ENCODE peak calls at places on chromosomes 4 and X, in four cellular contexts. Y is upper lobe of left lung; O is epithelial cell of esophagus; J is naive thymus-derived CD4-positive, alpha-beta T cell. R is an unnamed sample.
A peak's percentile ranks its signal among the peaks of the same experiment; 100 is the strongest.

GRCh38 chrX:79452879-79453278 is 85.7 kb upstream of the ITM2A start:
- DNase-seq in Y (no peak), O (no peak), J (no peak), R (no peak)

GRCh38 chrX:12700745-12701144 is 90.5 kb upstream of the PRPS2 start:
- DNase-seq in Y (no peak), O (no peak), J (no peak), R (no peak)

GRCh38 chr4:8379771-8380170 is 60.8 kb downstream of the ACOX3 start:
- DNase-seq in Y (no peak), O (no peak), J (no peak), R (no peak)

GRCh38 chr4:164442167-164442566 is 311.8 kb upstream of the SMIM31 start:
- DNase-seq in Y (no peak), O (peak; percentile 76), J (no peak), R (no peak)

GRCh38 chrX:35104626-35105025 is 162.0 kb downstream of the FAM47B start:
- DNase-seq in Y (no peak), O (no peak), J (no peak), R (no peak)

GRCh38 chrX:66019974-66020373 is 19.9 kb downstream of the VSIG4 start:
- DNase-seq in Y (no peak), O (no peak), J (no peak), R (no peak)

GRCh38 chr4:124943145-124943889 is 230.8 kb upstream of the ANKRD50 start:
- DNase-seq in Y (no peak), O (peak; percentile 91), J (no peak), R (no peak)

GRCh38 chrX:3527166-3527565 is 180.7 kb upstream of the MXRA5 start:
- DNase-seq in Y (no peak), O (no peak), J (no peak), R (no peak)

GRCh38 chrX:45771560-45772340 is 571.1 kb upstream of the DIPK2B start:
- DNase-seq in Y (peak; percentile 50), O (peak; percentile 60), J (peak; percentile 53), R (peak; percentile 76)

GRCh38 chrX:39242187-39242586 is 440.9 kb downstream of the MID1IP1 start:
- DNase-seq in Y (peak; percentile 27), O (peak; percentile 38), J (no peak), R (peak; percentile 31)

GRCh38 chr4:75398501-75398900 is 115.7 kb downstream of the RCHY1 start:
- DNase-seq in Y (no peak), O (no peak), J (no peak), R (no peak)

GRCh38 chr4:16819652-16820051 is 78.8 kb downstream of the LDB2 start:
- DNase-seq in Y (no peak), O (no peak), J (no peak), R (no peak)

GRCh38 chr4:76373919-76374552 is 46.9 kb downstream of the CCDC158 start:
- DNase-seq in Y (peak; percentile 29), O (peak; percentile 47), J (no peak), R (no peak)

GRCh38 chrX:30957753-30958152 is 68.7 kb upstream of the TAB3 start:
- DNase-seq in Y (no peak), O (peak; percentile 78), J (no peak), R (no peak)

GRCh38 chrX:150308041-150308440 is 55.1 kb upstream of the MAMLD1 start:
- DNase-seq in Y (no peak), O (no peak), J (no peak), R (no peak)

GRCh38 chrX:134849390-134849789 is 141.4 kb upstream of the SMIM10 start:
- DNase-seq in Y (no peak), O (peak; percentile 31), J (no peak), R (no peak)

GRCh38 chrX:32673193-32673592 is 538.2 kb downstream of the DMD start:
- DNase-seq in Y (no peak), O (peak; percentile 16), J (no peak), R (peak; percentile 1)

GRCh38 chr4:145234086-145234694 is 53.8 kb upstream of the OTUD4 start:
- DNase-seq in Y (peak; percentile 51), O (peak; percentile 79), J (peak; percentile 40), R (peak; percentile 57)

DNA sequence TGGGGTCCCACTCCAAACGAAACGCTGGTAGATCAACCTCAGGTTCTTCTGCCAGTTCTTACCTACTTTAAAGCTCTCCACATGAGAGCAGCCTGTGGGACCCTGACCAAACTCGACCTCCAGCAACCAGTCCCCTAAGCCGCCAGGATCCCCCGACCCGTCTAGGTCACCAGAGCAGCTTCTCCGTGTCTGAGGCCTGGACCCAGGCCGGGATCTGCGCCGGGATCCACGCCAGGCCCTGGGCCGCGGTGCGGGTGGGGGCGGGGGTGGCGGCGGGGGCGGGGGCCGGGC is 1.4 kb downstream of the USP51 start:
- DNase-seq in Y (no peak), O (no peak), J (no peak), R (peak; percentile 7)
- H3K4me3 ChIP-seq in Y (no peak overlapping the region), O (peak overlapping the region; percentile 6), J (no peak overlapping the region), R (peak overlapping the region; percentile 54)

DNA sequence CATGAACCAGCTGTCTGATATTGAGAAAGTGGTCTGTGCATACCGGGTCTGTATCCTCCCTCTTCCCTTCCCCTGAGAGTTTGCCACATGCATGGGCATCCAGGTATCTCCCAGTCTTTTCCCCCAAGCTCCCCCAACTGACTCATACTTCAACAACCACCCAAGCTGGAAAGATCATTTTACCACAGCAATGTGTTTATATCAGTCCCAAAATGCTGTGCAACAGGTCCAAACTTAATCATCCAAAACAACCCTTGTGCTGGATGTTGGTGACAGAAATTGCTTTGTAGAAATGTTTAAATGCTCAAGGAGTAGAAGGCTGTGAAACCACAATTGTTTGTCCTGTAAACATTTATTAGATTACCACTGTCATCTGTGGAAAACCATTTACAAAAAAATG is 286.8 kb upstream of the KLF3 start:
- DNase-seq in Y (no peak), O (no peak), J (no peak), R (no peak)
- H3K4me3 ChIP-seq in Y (no peak overlapping the region), O (no peak overlapping the region), J (no peak overlapping the region), R (no peak overlapping the region)

DNA sequence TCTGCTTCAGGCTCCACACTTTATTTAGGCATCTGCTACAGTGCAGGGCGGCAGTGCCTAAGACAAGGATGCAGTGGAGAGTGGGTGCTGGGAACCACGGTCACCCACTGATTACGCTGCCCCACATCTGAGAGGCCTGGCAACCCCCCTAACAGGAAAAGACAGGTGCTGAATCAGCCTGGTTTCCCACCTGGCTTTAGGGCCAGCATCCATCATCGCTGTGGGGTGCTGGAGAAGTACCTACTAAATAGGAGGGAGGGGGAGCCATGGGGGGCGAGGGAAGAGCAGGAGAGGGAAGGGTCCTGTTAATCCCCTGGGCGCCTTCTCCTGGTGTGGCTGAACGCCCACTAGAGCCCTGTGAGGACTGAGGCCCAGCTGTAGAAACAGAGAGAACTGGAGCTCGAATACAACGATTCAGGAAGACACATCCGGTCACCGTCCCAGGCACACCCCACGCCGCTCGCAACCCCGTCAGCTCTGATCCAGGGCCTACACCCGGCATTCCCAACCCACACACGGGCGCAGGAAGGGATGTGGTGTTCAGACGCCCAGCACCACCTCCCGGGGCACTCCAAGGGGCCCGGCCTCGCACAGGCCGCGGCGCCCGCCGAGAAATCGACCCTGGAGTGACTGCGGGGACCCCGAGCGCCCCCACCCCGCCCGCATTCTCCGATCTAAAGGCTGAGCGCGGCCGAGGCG is 554 bp downstream of the DCTD start:
- DNase-seq in Y (peak; percentile 48), O (peak; percentile 62), J (no peak), R (peak; percentile 12)
- H3K4me3 ChIP-seq in Y (peak overlapping the region; percentile 64), O (peak overlapping the region; percentile 62), J (peak overlapping the region; percentile 63), R (peak overlapping the region; percentile 83)

GRCh38 chrX:109472939-109473713 is 8.8 kb downstream of the GUCY2F start:
- DNase-seq in Y (no peak), O (peak; percentile 66), J (no peak), R (peak; percentile 2)

DNA sequence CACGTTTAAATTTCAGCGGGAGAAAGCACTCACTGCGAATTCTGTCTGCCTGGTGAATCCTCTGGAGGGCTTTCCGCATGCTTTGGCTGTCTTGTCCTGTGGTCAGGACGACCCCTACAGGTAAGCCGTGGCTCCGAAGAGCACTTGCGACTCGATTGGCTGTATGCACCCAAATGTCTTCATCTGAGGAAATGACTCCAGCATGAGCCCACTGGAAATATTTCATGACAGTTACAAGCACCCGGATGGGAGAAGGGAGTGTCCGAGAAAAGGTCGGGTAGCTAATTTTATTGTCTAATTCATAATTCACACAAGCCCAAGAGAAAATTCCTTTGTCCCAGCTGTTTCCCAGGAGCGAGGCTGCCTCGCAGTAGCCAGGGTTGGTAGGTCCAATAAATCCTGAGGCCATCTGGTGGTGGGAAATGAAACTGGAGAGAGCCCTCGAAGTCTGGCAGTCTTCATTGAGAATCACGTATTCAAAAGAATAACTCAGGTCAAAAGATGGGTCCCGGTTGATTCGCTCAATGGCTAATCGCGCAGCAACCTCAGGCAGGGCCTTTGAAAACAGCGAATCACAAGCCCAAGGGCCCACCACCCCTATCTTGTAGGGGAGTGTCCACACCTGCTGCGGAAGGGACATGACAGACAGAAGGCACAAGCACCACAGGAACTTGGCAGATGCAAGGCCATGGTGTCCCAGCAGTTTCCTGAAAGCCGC is 6.6 kb downstream of the GUCY2F start:
- DNase-seq in Y (peak; percentile 22), O (peak; percentile 45), J (no peak), R (peak; percentile 27)
- H3K4me3 ChIP-seq in Y (no peak overlapping the region), O (peak overlapping the region; percentile 10), J (no peak overlapping the region), R (peak overlapping the region; percentile 13)

GRCh38 chr4:126915999-126916625 is 716.6 kb upstream of the INTU start:
- DNase-seq in Y (no peak), O (no peak), J (no peak), R (no peak)

DNA sequence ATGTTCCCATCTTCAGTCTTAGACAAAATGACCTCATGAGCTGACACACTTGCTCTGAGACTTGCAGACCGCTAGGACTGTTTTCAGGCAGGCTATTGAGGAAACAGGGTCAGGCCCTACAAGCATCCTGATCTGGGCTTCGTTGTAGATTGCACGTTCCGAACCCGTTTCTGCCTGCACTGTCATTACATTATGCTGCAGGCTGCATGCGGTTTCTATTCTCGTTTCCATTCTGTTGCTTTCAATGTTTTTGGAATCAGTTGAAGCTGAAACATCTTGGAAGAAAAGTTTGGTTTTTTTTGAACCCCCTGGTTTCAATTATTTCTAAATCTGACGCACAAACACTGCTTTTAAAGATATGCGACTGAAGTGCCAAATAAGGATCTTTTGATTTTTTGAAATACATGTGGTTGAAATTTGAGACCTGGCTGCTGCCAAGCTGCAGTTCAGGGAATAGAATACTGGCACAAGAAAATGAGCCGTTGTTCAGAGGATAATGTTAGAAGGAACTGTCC is 716.1 kb upstream of the INTU start:
- DNase-seq in Y (no peak), O (peak; percentile 26), J (no peak), R (no peak)
- H3K4me3 ChIP-seq in Y (no peak overlapping the region), O (no peak overlapping the region), J (no peak overlapping the region), R (no peak overlapping the region)